ENCODE peak calls at places on chromosomes 3 and 15, in nine cellular contexts. D is neuronal stem cell, M is LoVo, K is ureter, Y is Kasumi-1, G is GM23248, P is neural crest cell, T is T-helper 17 cell, V is omental fat pad. N is an unnamed sample.

GRCh38 chr3:184466413-184466960 is 86.6 kb downstream of the CHRD start:
- DNase-seq in D (no peak), T (no peak), Y (peak), V (no peak), G (peak), K (no peak), M (no peak), P (no peak), N (no peak)

GRCh38 chr3:120875989-120876388 is 32.0 kb upstream of the STXBP5L start:
- DNase-seq in G (no peak), Y (no peak), V (no peak), D (no peak), P (no peak), K (no peak), M (no peak), T (no peak), N (no peak)

GRCh38 chr15:55884223-55884622 is 109.2 kb downstream of the NEDD4 start:
- DNase-seq in V (no peak), D (no peak), T (no peak), G (peak), Y (no peak), P (no peak), M (no peak), K (no peak), N (no peak)

GRCh38 chr15:37086120-37086519 is 14.2 kb downstream of the MEIS2 start:
- DNase-seq in K (no peak), M (no peak), V (no peak), D (no peak), P (no peak), G (no peak), Y (no peak), T (no peak), N (no peak)

GRCh38 chr3:195815169-195815771 is 3.5 kb upstream of the MUC4 start:
- DNase-seq in K (no peak), Y (no peak), P (no peak), V (no peak), T (no peak), G (no peak), M (no peak), D (no peak), N (no peak)

GRCh38 chr3:156812521-156813335 is 13.4 kb upstream of the LEKR1 start:
- DNase-seq in G (peak), P (no peak), D (no peak), T (no peak), Y (no peak), V (no peak), K (no peak), M (peak), N (no peak)

GRCh38 chr3:69776926-69777581 is 37.8 kb downstream of the MITF start:
- DNase-seq in Y (peak), K (no peak), M (no peak), V (no peak), P (no peak), D (no peak), T (no peak), G (peak), N (no peak)

GRCh38 chr3:176469694-176470205 is 727.5 kb downstream of the TBL1XR1 start:
- DNase-seq in D (no peak), Y (no peak), M (peak), T (no peak), V (no peak), G (peak), K (no peak), P (no peak), N (no peak)

GRCh38 chr15:57017024-57017423 is 98.6 kb downstream of the TCF12 start:
- DNase-seq in T (no peak), P (no peak), K (no peak), G (peak), V (no peak), Y (peak), D (no peak), M (no peak), N (no peak)

GRCh38 chr15:66187271-66187670 is 66.3 kb downstream of the MEGF11 start:
- DNase-seq in V (no peak), T (no peak), G (no peak), P (no peak), K (no peak), D (no peak), M (no peak), Y (no peak), N (no peak)

GRCh38 chr15:66252411-66253295 is 897 bp downstream of the MEGF11 start:
- DNase-seq in V (no peak), M (peak), K (peak), T (peak), P (peak), D (peak), Y (no peak), G (peak), N (no peak)

GRCh38 chr3:39707314-39707909 is 102.0 kb upstream of the MYRIP start:
- DNase-seq in Y (peak), T (no peak), D (peak), P (no peak), M (peak), G (peak), V (no peak), K (no peak), N (no peak)

GRCh38 chr15:39511915-39512260 is 69.0 kb upstream of the THBS1 start:
- DNase-seq in V (no peak), D (no peak), K (no peak), G (peak), Y (no peak), P (no peak), M (no peak), T (no peak), N (no peak)

GRCh38 chr15:68623301-68623892 is 44.6 kb downstream of the CORO2B start:
- DNase-seq in Y (no peak), M (no peak), P (no peak), D (no peak), G (peak), K (no peak), V (no peak), T (no peak), N (no peak)

GRCh38 chr3:168581718-168582332 is 486.1 kb upstream of the GOLIM4 start:
- DNase-seq in D (no peak), Y (no peak), K (no peak), M (no peak), T (no peak), P (no peak), G (no peak), V (no peak), N (no peak)

GRCh38 chr15:64348455-64348854 is 7.5 kb downstream of the CSNK1G1 start:
- DNase-seq in M (no peak), G (peak), P (no peak), V (no peak), Y (no peak), D (no peak), T (no peak), K (no peak), N (no peak)

GRCh38 chr3:71088742-71089141 is 494.8 kb downstream of the FOXP1 start:
- DNase-seq in G (no peak), T (no peak), K (no peak), M (no peak), D (no peak), Y (no peak), P (no peak), V (no peak), N (no peak)

GRCh38 chr15:43527016-43527801 is 9.8 kb downstream of the MAP1A start:
- DNase-seq in P (no peak), K (no peak), D (no peak), G (no peak), T (no peak), M (no peak), Y (no peak), V (no peak), N (no peak)

GRCh38 chr15:63452552-63453136 is 51.7 kb upstream of the USP3 start:
- DNase-seq in Y (no peak), V (no peak), D (no peak), P (no peak), K (no peak), G (peak), T (no peak), M (no peak), N (no peak)

GRCh38 chr3:148023994-148024393 is 614.8 kb downstream of the ZIC1 start:
- DNase-seq in P (no peak), T (no peak), D (no peak), Y (peak), M (no peak), K (no peak), G (peak), V (no peak), N (no peak)

GRCh38 chr3:48962939-48963338 is 27.1 kb upstream of the P4HTM start:
- DNase-seq in G (no peak), Y (no peak), V (no peak), M (no peak), D (no peak), P (no peak), K (no peak), T (no peak), N (no peak)

GRCh38 chr3:111986800-111987199 is 8.0 kb downstream of the ABHD10 start:
- DNase-seq in T (no peak), P (no peak), M (no peak), D (no peak), K (no peak), V (no peak), G (no peak), Y (no peak), N (no peak)

GRCh38 chr3:62876064-62876463 is 848 bp upstream of the CADPS start:
- DNase-seq in D (peak), G (peak), Y (no peak), M (peak), V (no peak), K (no peak), P (peak), T (no peak), N (no peak)

GRCh38 chr3:33131328-33132018 is 17.7 kb downstream of the CRTAP start:
- DNase-seq in Y (peak), K (no peak), V (no peak), G (peak), T (no peak), P (peak), D (peak), M (peak), N (no peak)

N was measured in thoracic aorta.